ENCODE peak calls at places on chromosomes 5 and 9, in eight cellular contexts. One of them, this sample, is unnamed.

GRCh38 chr5:41406424-41406823 is 104.0 kb downstream of the PLCXD3 start:
- DNase-seq in GM23338: no peak
- DNase-seq in AG04449: no peak
- DNase-seq in heart right ventricle: no peak
- DNase-seq in tibial nerve: no peak
- DNase-seq in left ventricle myocardium inferior: no peak
- DNase-seq in astrocyte: no peak
- DNase-seq in cardiac muscle cell: no peak
- DNase-seq in this sample: no peak

GRCh38 chr9:3708751-3709150 is 182.9 kb upstream of the RFX3 start:
- DNase-seq in cardiac muscle cell: no peak
- DNase-seq in heart right ventricle: no peak
- DNase-seq in astrocyte: peak; percentile 30
- DNase-seq in left ventricle myocardium inferior: no peak
- DNase-seq in tibial nerve: no peak
- DNase-seq in GM23338: no peak
- DNase-seq in AG04449: no peak
- DNase-seq in this sample: no peak

GRCh38 chr5:145162641-145163040 is 672.5 kb downstream of the PRELID2 start:
- DNase-seq in left ventricle myocardium inferior: no peak
- DNase-seq in GM23338: no peak
- DNase-seq in tibial nerve: no peak
- DNase-seq in heart right ventricle: no peak
- DNase-seq in astrocyte: no peak
- DNase-seq in AG04449: no peak
- DNase-seq in cardiac muscle cell: no peak
- DNase-seq in this sample: no peak

GRCh38 chr9:88312070-88312469 is 76.2 kb upstream of the SPIN1 start:
- DNase-seq in astrocyte: no peak
- DNase-seq in cardiac muscle cell: no peak
- DNase-seq in tibial nerve: no peak
- DNase-seq in GM23338: no peak
- DNase-seq in heart right ventricle: no peak
- DNase-seq in left ventricle myocardium inferior: no peak
- DNase-seq in AG04449: no peak
- DNase-seq in this sample: no peak

GRCh38 chr9:35939851-35940250 is 18.1 kb downstream of the OR2S2 start:
- DNase-seq in heart right ventricle: no peak
- DNase-seq in AG04449: no peak
- DNase-seq in GM23338: no peak
- DNase-seq in left ventricle myocardium inferior: no peak
- DNase-seq in astrocyte: no peak
- DNase-seq in tibial nerve: no peak
- DNase-seq in cardiac muscle cell: no peak
- DNase-seq in this sample: no peak

GRCh38 chr9:101418518-101419111 is 17.0 kb downstream of the ALDOB start:
- DNase-seq in astrocyte: peak; percentile 24
- DNase-seq in left ventricle myocardium inferior: no peak
- DNase-seq in cardiac muscle cell: no peak
- DNase-seq in tibial nerve: no peak
- DNase-seq in AG04449: no peak
- DNase-seq in GM23338: no peak
- DNase-seq in heart right ventricle: no peak
- DNase-seq in this sample: no peak

GRCh38 chr5:82911902-82912301 is 165.3 kb downstream of the TMEM167A start:
- DNase-seq in tibial nerve: no peak
- DNase-seq in astrocyte: no peak
- DNase-seq in GM23338: no peak
- DNase-seq in cardiac muscle cell: no peak
- DNase-seq in AG04449: no peak
- DNase-seq in left ventricle myocardium inferior: no peak
- DNase-seq in heart right ventricle: no peak
- DNase-seq in this sample: peak; percentile 13

GRCh38 chr9:136312436-136312835 is 8.5 kb upstream of the CCDC187 start:
- DNase-seq in AG04449: no peak
- DNase-seq in cardiac muscle cell: peak; percentile 58
- DNase-seq in left ventricle myocardium inferior: no peak
- DNase-seq in GM23338: peak; percentile 58
- DNase-seq in heart right ventricle: peak; percentile 56
- DNase-seq in astrocyte: no peak
- DNase-seq in tibial nerve: no peak
- DNase-seq in this sample: peak; percentile 40

GRCh38 chr5:68248896-68249295 is 33.3 kb downstream of the PIK3R1 start:
- DNase-seq in heart right ventricle: no peak
- DNase-seq in left ventricle myocardium inferior: no peak
- DNase-seq in astrocyte: no peak
- DNase-seq in cardiac muscle cell: no peak
- DNase-seq in tibial nerve: no peak
- DNase-seq in GM23338: no peak
- DNase-seq in AG04449: no peak
- DNase-seq in this sample: no peak

GRCh38 chr5:68251386-68251785 is 35.8 kb downstream of the PIK3R1 start:
- DNase-seq in heart right ventricle: no peak
- DNase-seq in cardiac muscle cell: no peak
- DNase-seq in GM23338: no peak
- DNase-seq in astrocyte: peak; percentile 40
- DNase-seq in AG04449: no peak
- DNase-seq in tibial nerve: no peak
- DNase-seq in left ventricle myocardium inferior: peak; percentile 27
- DNase-seq in this sample: peak; percentile 13

GRCh38 chr5:68249520-68249919 is 34.0 kb downstream of the PIK3R1 start:
- DNase-seq in AG04449: no peak
- DNase-seq in heart right ventricle: no peak
- DNase-seq in left ventricle myocardium inferior: no peak
- DNase-seq in tibial nerve: no peak
- DNase-seq in GM23338: no peak
- DNase-seq in astrocyte: no peak
- DNase-seq in cardiac muscle cell: no peak
- DNase-seq in this sample: no peak

GRCh38 chr5:68251804-68252648 is 36.5 kb downstream of the PIK3R1 start:
- DNase-seq in tibial nerve: no peak
- DNase-seq in cardiac muscle cell: no peak
- DNase-seq in GM23338: no peak
- DNase-seq in left ventricle myocardium inferior: peak; percentile 43
- DNase-seq in astrocyte: peak; percentile 55
- DNase-seq in heart right ventricle: no peak
- DNase-seq in AG04449: no peak
- DNase-seq in this sample: no peak

DNA sequence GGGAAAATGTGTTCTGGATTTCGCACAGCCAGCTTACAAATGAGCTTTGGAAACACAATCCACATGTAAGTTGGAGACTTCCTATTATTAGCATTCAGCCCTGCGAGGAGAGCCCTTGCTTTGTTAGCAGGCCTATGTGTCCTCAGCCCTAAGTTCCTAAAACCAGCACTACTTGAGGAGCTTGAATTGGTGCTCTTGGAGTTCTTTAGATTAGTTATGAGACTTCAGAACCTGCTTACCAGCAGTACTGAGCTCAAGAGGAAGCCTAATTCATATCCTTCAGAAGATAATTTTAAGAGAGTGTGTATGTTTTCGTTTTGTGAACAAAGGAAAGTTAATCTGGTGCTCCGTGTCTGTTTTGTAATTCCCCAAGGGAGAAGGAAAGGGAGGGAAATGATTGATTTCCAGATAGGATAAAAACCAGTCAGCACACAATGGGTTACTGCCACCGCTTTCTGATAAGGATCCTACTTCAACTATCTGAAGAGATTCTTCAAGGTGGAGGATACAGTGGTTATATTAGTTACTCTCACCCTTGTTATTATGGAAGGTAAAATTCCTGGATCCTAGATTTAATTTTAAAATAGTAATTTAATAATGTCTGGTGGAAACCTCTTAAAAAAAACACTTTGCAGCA is 35.2 kb downstream of the PIK3R1 start:
- DNase-seq in GM23338: no peak
- DNase-seq in tibial nerve: no peak
- DNase-seq in astrocyte: no peak
- DNase-seq in heart right ventricle: no peak
- DNase-seq in cardiac muscle cell: peak; percentile 55
- DNase-seq in AG04449: no peak
- DNase-seq in left ventricle myocardium inferior: no peak
- DNase-seq in this sample: no peak
- H3K4me3 ChIP-seq in GM23338: no peak overlapping the region
- H3K4me3 ChIP-seq in tibial nerve: no peak overlapping the region
- H3K4me3 ChIP-seq in astrocyte: no peak overlapping the region
- H3K4me3 ChIP-seq in heart right ventricle: no peak overlapping the region
- H3K4me3 ChIP-seq in cardiac muscle cell: no peak overlapping the region
- H3K4me3 ChIP-seq in AG04449: no peak overlapping the region
- H3K4me3 ChIP-seq in left ventricle myocardium inferior: peak overlapping the region; percentile 39
- H3K4me3 ChIP-seq in this sample: no peak overlapping the region

DNA sequence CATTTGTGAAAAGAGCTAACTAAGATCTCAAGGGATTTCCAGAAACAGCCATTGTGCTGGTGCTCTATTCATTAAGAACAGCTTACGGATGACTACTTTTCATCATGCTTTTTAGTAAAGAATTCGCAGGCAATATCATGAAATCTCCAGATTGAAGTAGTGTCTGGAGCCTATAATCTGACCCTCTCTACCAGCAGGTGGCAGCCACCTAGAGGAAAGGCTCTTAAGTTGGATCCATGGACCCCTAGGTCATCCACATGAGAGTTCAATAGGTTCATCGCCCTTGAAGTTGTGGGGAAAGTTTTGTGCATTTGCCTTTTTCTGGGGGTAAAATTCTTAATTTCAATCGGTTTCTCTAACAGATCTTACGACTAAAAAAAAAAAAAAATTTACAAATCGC is 82.3 kb downstream of the SLC1A3 start:
- DNase-seq in left ventricle myocardium inferior: no peak
- DNase-seq in astrocyte: no peak
- DNase-seq in GM23338: peak; percentile 75
- DNase-seq in AG04449: no peak
- DNase-seq in tibial nerve: no peak
- DNase-seq in heart right ventricle: no peak
- DNase-seq in cardiac muscle cell: peak; percentile 33
- DNase-seq in this sample: peak; percentile 58
- TF ChIP-seq CTCF in left ventricle myocardium inferior: peak; percentile 32
- TF ChIP-seq CTCF in astrocyte: no peak
- TF ChIP-seq CTCF in GM23338: peak; percentile 65
- TF ChIP-seq CTCF in AG04449: no peak
- TF ChIP-seq CTCF in tibial nerve: no peak
- TF ChIP-seq CTCF in heart right ventricle: peak; percentile 27
- TF ChIP-seq CTCF in cardiac muscle cell: peak; percentile 32
- TF ChIP-seq CTCF in this sample: peak; percentile 48

DNA sequence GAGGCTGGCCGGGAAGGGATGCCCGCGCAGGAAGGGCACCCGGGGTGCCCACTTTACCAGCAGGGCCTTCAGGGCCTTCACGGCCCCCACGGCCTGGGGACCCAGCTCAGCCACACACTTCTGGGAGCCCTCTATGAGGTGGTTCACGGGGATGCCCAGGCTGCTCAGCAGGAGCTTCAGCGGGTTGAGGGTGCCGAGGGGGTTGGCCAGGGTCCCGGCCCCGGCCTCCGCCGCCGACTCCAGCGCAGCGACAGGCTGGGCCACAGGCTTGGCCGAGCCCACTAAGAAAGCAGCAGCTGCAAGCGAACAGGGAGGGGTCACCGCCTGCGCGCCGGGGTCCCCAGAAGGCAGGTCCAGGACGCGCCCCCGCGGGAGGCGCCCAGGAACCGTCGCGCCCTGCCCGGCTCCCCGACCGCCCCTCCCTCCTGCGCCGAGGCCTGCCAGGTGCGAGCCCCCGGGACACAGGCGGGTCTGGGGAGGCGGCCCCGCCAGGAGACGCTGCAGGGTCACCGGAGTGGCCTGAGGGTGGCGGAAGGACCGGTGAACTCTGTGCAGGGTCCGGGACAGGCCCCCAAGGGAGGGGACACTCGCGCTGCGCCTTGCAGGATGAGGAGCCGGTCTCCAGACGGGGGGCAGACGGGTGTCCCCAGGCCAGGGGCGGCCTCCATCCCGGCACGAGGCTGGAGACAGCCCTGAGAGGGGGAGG is 603 bp downstream of the SCGB3A1 start:
- DNase-seq in cardiac muscle cell: no peak
- DNase-seq in left ventricle myocardium inferior: no peak
- DNase-seq in tibial nerve: no peak
- DNase-seq in astrocyte: no peak
- DNase-seq in AG04449: no peak
- DNase-seq in GM23338: peak; percentile 43
- DNase-seq in heart right ventricle: no peak
- DNase-seq in this sample: no peak
- H3K4me3 ChIP-seq in cardiac muscle cell: peak overlapping the region; percentile 27
- H3K4me3 ChIP-seq in left ventricle myocardium inferior: peak overlapping the region; percentile 60
- H3K4me3 ChIP-seq in tibial nerve: peak overlapping the region; percentile 37
- H3K4me3 ChIP-seq in astrocyte: no peak overlapping the region
- H3K4me3 ChIP-seq in AG04449: no peak overlapping the region
- H3K4me3 ChIP-seq in GM23338: peak overlapping the region; percentile 60
- H3K4me3 ChIP-seq in heart right ventricle: peak overlapping the region; percentile 34
- H3K4me3 ChIP-seq in this sample: peak overlapping the region; percentile 5

GRCh38 chr9:114722363-114722695 is 40.3 kb upstream of the TEX48 start:
- DNase-seq in cardiac muscle cell: no peak
- DNase-seq in GM23338: no peak
- DNase-seq in left ventricle myocardium inferior: no peak
- DNase-seq in astrocyte: no peak
- DNase-seq in AG04449: no peak
- DNase-seq in heart right ventricle: no peak
- DNase-seq in tibial nerve: no peak
- DNase-seq in this sample: no peak

GRCh38 chr9:114723926-114724325 is 41.9 kb upstream of the TEX48 start:
- DNase-seq in astrocyte: peak; percentile 76
- DNase-seq in GM23338: no peak
- DNase-seq in tibial nerve: no peak
- DNase-seq in heart right ventricle: no peak
- DNase-seq in cardiac muscle cell: no peak
- DNase-seq in left ventricle myocardium inferior: no peak
- DNase-seq in AG04449: no peak
- DNase-seq in this sample: no peak

GRCh38 chr9:114722937-114723620 is 41.1 kb upstream of the TEX48 start:
- DNase-seq in cardiac muscle cell: no peak
- DNase-seq in astrocyte: no peak
- DNase-seq in left ventricle myocardium inferior: no peak
- DNase-seq in heart right ventricle: no peak
- DNase-seq in GM23338: no peak
- DNase-seq in AG04449: no peak
- DNase-seq in tibial nerve: no peak
- DNase-seq in this sample: no peak

GRCh38 chr9:114720296-114720695 is 38.3 kb upstream of the TEX48 start:
- DNase-seq in astrocyte: no peak
- DNase-seq in AG04449: no peak
- DNase-seq in GM23338: no peak
- DNase-seq in left ventricle myocardium inferior: no peak
- DNase-seq in tibial nerve: no peak
- DNase-seq in heart right ventricle: no peak
- DNase-seq in cardiac muscle cell: no peak
- DNase-seq in this sample: no peak

DNA sequence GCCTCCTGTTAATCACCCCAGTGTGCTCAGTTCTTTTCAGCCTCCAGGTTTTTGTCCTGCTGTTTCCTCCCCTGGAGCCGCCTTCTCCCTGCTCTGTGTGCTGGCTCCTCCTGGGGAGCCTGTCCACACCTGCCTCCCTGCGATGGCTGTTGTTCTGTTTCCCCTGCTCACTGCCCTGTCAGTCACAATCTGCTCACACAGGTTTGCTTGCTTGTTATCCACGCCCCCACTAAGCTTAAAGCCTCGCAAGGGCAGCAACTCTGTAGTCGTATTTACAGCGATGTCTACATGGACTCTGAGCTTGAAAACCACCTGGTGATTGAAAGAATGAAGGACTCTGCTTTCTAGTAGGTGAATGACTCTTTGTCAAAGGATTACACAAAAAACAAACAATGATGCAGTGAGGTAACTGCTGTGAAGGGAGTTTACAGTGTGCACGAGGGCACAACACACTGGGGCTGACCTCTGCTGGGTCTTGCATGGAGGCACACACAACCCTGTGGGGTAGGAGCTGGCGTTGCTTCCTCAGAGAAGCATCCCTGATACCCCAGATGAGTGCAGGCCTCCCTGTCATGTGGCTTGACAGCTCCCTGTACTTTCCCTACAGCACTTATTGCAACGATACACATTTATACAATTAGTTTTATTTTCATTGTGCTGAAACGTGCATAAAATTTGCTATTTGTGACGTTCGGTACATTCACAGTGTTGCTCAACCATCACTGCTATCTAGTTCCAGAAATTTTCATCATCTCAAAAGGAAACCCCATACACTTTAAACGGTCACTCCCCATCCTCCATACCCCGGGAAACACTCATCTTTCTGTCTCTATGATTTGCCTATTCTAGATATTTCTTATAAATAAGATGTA is 39.7 kb upstream of the TEX48 start:
- DNase-seq in tibial nerve: no peak
- DNase-seq in AG04449: no peak
- DNase-seq in astrocyte: no peak
- DNase-seq in left ventricle myocardium inferior: no peak
- DNase-seq in GM23338: no peak
- DNase-seq in heart right ventricle: no peak
- DNase-seq in cardiac muscle cell: no peak
- DNase-seq in this sample: no peak
- TF ChIP-seq CTCF in tibial nerve: no peak
- TF ChIP-seq CTCF in AG04449: no peak
- TF ChIP-seq CTCF in astrocyte: no peak
- TF ChIP-seq CTCF in left ventricle myocardium inferior: no peak
- TF ChIP-seq CTCF in GM23338: no peak
- TF ChIP-seq CTCF in heart right ventricle: no peak
- TF ChIP-seq CTCF in cardiac muscle cell: no peak
- TF ChIP-seq CTCF in this sample: no peak

This sample was measured in GM12865.